ENCODE peak calls at places on chromosomes 3 and 15, in seven cellular contexts. N, X, O, H, D, Z and S are unnamed samples.
A peak's percentile ranks its signal among the peaks of the same experiment; 100 is the strongest.

GRCh38 chr3:9826815-9827574 is 16.8 kb downstream of the RPUSD3 start:
- DNase-seq in Z (no peak), H (no peak), N (no peak), D (peak; percentile 44), X (peak; percentile 8), O (no peak), S (peak; percentile 86)

GRCh38 chr3:156360992-156361391 is 193.9 kb downstream of the SSR3 start:
- DNase-seq in X (no peak), O (no peak), H (no peak), Z (no peak), D (no peak), N (no peak), S (no peak)

GRCh38 chr3:159127021-159127392 is 325.2 kb downstream of the MFSD1 start:
- DNase-seq in D (no peak), O (no peak), N (no peak), Z (no peak), H (no peak), X (no peak), S (no peak)

GRCh38 chr3:190747566-190747965 is 114.9 kb downstream of the GMNC start:
- DNase-seq in N (no peak), H (no peak), O (no peak), Z (peak; percentile 10), X (no peak), D (no peak), S (peak; percentile 31)

GRCh38 chr3:117439812-117440211 is 730.2 kb downstream of the TUSC7 start:
- DNase-seq in X (no peak), D (peak; percentile 1), Z (peak; percentile 53), H (no peak), O (peak; percentile 45), N (no peak), S (no peak)

GRCh38 chr3:12972791-12973702 is 100.2 kb downstream of the IQSEC1 start:
- DNase-seq in H (no peak), N (no peak), X (no peak), O (no peak), D (no peak), Z (no peak), S (no peak)

GRCh38 chr3:59273976-59274375 is 224.2 kb upstream of the CFAP20DC start:
- DNase-seq in N (no peak), H (no peak), D (no peak), Z (no peak), O (peak; percentile 55), X (no peak), S (peak; percentile 55)

GRCh38 chr15:61750271-61751084 is 309.8 kb downstream of the VPS13C start:
- DNase-seq in N (peak; percentile 29), X (no peak), O (no peak), H (no peak), D (no peak), Z (no peak), S (no peak)

GRCh38 chr3:122435950-122436349 is 20.1 kb upstream of the WDR5B start:
- DNase-seq in N (no peak), D (no peak), X (no peak), O (no peak), Z (no peak), H (no peak), S (no peak)

GRCh38 chr3:4823986-4824947 is 155.0 kb upstream of the BHLHE40 start:
- DNase-seq in Z (no peak), H (no peak), N (no peak), O (no peak), X (no peak), D (peak; percentile 48), S (no peak)

GRCh38 chr15:92903588-92903955 is 3.4 kb downstream of the CHD2 start:
- DNase-seq in D (no peak), N (no peak), H (no peak), O (no peak), X (peak; percentile 22), Z (no peak), S (no peak)

GRCh38 chr3:20321391-20322047 is 135.5 kb upstream of the SGO1 start:
- DNase-seq in O (no peak), H (no peak), D (no peak), X (no peak), Z (no peak), N (no peak), S (no peak)

GRCh38 chr3:144774897-144775296 is 803.3 kb downstream of the DIPK2A start:
- DNase-seq in Z (no peak), N (no peak), O (no peak), D (no peak), H (no peak), X (no peak), S (no peak)

GRCh38 chr3:45771166-45771775 is 25.1 kb downstream of the SLC6A20 start:
- DNase-seq in O (no peak), Z (no peak), X (no peak), N (no peak), D (no peak), H (no peak), S (no peak)

GRCh38 chr3:133535971-133536634 is 37.4 kb upstream of the CDV3 start:
- DNase-seq in D (peak; percentile 22), X (no peak), N (peak; percentile 68), O (peak; percentile 98), H (no peak), Z (peak; percentile 98), S (peak; percentile 94)

GRCh38 chr3:4019509-4019908 is 220.3 kb downstream of the LRRN1 start:
- DNase-seq in O (no peak), Z (no peak), D (no peak), H (no peak), X (no peak), N (no peak), S (no peak)

DNA sequence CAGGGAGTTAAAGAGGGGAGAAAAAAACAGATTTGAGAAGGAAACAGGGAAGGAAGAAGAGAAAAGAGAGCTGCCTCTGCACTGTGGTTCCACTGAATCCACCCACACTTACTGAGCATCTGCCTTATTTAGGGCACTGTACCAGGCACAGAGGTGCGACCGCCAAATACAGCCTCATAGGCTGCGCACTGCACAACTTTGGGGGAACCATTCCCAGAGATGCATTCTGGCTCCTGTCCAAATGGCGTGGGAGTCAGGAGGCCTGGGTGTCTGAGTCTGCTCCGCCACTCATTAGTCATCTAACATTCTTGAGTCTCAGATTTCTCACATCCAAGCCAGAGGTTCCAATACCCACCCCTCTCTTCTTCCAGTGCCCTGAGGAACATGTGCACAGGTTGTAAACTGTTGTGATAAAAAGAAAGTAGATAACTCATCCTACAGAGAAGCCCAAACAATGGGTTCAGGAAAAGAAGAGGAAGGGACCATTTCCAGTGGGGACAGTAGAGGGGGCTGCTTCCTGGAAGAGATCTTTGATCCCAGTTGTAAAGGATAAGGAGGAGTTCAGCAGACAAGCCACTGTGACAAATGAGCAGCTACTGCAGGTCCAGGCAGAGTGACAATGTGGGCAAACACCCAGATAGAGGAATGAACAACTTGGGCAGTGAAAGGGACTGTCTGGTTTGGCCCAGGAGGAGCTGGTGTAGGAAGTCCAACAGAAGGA is 254.6 kb downstream of the UACA start:
- DNase-seq in H (no peak), X (no peak), O (peak; percentile 88), D (peak; percentile 99), N (peak; percentile 79), Z (peak; percentile 73), S (peak; percentile 97)
- TF ChIP-seq CTCF in H (no peak), X (no peak), O (peak; percentile 20), D (peak; percentile 22), N (peak; percentile 11), Z (peak; percentile 14), S (no peak)

GRCh38 chr15:77944002-77944867 is 133.3 kb downstream of the TBC1D2B start:
- DNase-seq in H (peak; percentile 13), Z (peak; percentile 70), X (peak; percentile 19), D (no peak), O (peak; percentile 56), N (peak; percentile 94), S (peak; percentile 95)
- H3K4me3 ChIP-seq in H (no peak overlapping the region), Z (peak overlapping the region; percentile 54), X (peak overlapping the region; percentile 41), D (peak overlapping the region; percentile 26), O (peak overlapping the region; percentile 24), N (peak overlapping the region; percentile 24), S (peak overlapping the region; percentile 70)

GRCh38 chr3:48560648-48561018 is 2.9 kb downstream of the UCN2 start:
- DNase-seq in N (no peak), Z (peak; percentile 19), H (no peak), X (no peak), O (no peak), D (no peak), S (peak; percentile 93)

GRCh38 chr3:48556796-48557626 is at the start of gene PFKFB4:
- DNase-seq in Z (peak; percentile 99), O (peak; percentile 99), X (peak; percentile 99), N (peak; percentile 100), H (peak; percentile 99), D (peak; percentile 91), S (peak; percentile 100)

GRCh38 chr3:48561045-48561736 is 2.4 kb downstream of the UCN2 start:
- DNase-seq in H (no peak), X (peak; percentile 19), N (peak; percentile 71), D (no peak), Z (peak; percentile 63), O (peak; percentile 64), S (peak; percentile 97)

GRCh38 chr3:48555949-48556795 is 431 bp downstream of the PFKFB4 start:
- DNase-seq in H (no peak), X (no peak), Z (no peak), O (no peak), N (no peak), D (no peak), S (peak; percentile 66)

DNA sequence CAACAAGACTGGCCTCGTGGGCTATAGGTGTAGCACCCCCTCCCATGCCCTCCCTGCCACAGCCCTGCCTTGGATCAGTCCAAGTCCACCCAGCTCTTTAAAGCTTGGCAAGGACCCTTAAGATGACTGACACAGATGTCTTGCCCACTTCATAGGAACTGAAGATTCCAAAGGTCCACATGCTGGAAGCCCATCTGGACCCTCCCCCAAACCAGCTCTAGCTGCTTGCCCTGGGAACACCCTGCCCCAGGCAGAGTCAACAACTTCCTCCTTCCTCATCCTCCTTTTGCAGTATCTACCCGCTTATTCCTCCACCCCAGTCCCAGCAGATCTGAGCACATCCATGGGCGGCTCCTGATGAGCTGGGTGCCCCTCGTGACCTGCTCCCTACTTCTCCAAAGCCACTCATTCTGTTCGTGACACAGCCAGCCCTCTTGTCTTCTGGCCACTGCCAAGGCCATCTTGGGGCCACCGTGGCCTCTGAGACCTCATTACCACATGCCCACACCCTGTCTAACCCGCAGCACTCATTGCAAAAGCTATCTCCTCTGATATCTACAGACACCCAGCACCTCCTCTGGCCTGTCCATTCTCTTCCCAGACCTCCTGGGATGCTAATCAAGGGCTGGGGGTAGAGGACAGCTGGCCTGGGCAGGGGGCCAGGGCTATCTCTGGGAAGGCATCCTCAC is 2.0 kb upstream of the PFKFB4 start:
- DNase-seq in O (no peak), H (no peak), Z (no peak), X (no peak), D (no peak), N (no peak), S (peak; percentile 36)
- H3K4me2 ChIP-seq in O (no peak overlapping the region), H (peak overlapping the region; percentile 98), Z (no peak overlapping the region), X (no peak overlapping the region), D (peak overlapping the region; percentile 89), N (no peak overlapping the region), S (no peak overlapping the region)

GRCh38 chr15:45201557-45202246 is 13.9 kb upstream of the SHF start:
- DNase-seq in O (no peak), Z (no peak), X (no peak), H (no peak), N (no peak), D (no peak), S (no peak)

GRCh38 chr15:45200799-45201556 is 13.2 kb upstream of the SHF start:
- DNase-seq in Z (peak; percentile 86), O (peak; percentile 83), H (peak; percentile 79), X (peak; percentile 72), D (peak; percentile 24), N (peak; percentile 85), S (peak; percentile 58)

GRCh38 chr15:45203182-45203581 is 15.4 kb upstream of the SHF start:
- DNase-seq in H (no peak), N (no peak), Z (no peak), O (no peak), D (no peak), X (no peak), S (peak; percentile 42)

GRCh38 chr15:45200001-45200798 is 12.4 kb upstream of the SHF start:
- DNase-seq in O (peak; percentile 98), N (peak; percentile 95), X (peak; percentile 94), H (peak; percentile 91), Z (peak; percentile 96), D (peak; percentile 54), S (peak; percentile 74)

GRCh38 chr15:45205192-45205591 is 17.4 kb upstream of the SHF start:
- DNase-seq in X (peak; percentile 59), N (peak; percentile 85), D (peak; percentile 55), H (peak; percentile 58), O (peak; percentile 69), Z (peak; percentile 73), S (peak; percentile 83)
- TF ChIP-seq CTCF in X (peak; percentile 94), N (peak; percentile 72), D (peak; percentile 67), H (no peak), O (peak; percentile 85), Z (peak; percentile 95), S (peak; percentile 97)